ENCODE peak calls at places on chromosomes 4 and X, in four cellular contexts. One of them, this sample, is unnamed.

GRCh38 chr4:26687728-26688127 is 103.8 kb downstream of the TBC1D19 start:
- DNase-seq in SK-N-SH: no peak
- DNase-seq in H1: no peak
- DNase-seq in HepG2: no peak
- DNase-seq in this sample: no peak

GRCh38 chrX:32041181-32041580 is 969.3 kb upstream of the FTHL17 start:
- DNase-seq in H1: no peak
- DNase-seq in HepG2: no peak
- DNase-seq in SK-N-SH: no peak
- DNase-seq in this sample: no peak

GRCh38 chr4:8270912-8271815 is 1.6 kb downstream of the HTRA3 start:
- DNase-seq in SK-N-SH: no peak
- DNase-seq in HepG2: no peak
- DNase-seq in H1: no peak
- DNase-seq in this sample: no peak

GRCh38 chrX:109936598-109936997 is 66.3 kb upstream of the TMEM164 start:
- DNase-seq in SK-N-SH: no peak
- DNase-seq in HepG2: no peak
- DNase-seq in H1: no peak
- DNase-seq in this sample: no peak

GRCh38 chrX:140318306-140318705 is 186.6 kb downstream of the SOX3 start:
- DNase-seq in H1: no peak
- DNase-seq in HepG2: no peak
- DNase-seq in SK-N-SH: no peak
- DNase-seq in this sample: no peak

GRCh38 chr4:152807294-152807829 is 27.6 kb downstream of the ARFIP1 start:
- DNase-seq in H1: no peak
- DNase-seq in HepG2: no peak
- DNase-seq in SK-N-SH: no peak
- DNase-seq in this sample: no peak

GRCh38 chr4:51894246-51894645 is 51.3 kb downstream of the DCUN1D4 start:
- DNase-seq in SK-N-SH: no peak
- DNase-seq in HepG2: no peak
- DNase-seq in H1: no peak
- DNase-seq in this sample: no peak

GRCh38 chr4:114115526-114115925 is 136.1 kb upstream of the ARSJ start:
- DNase-seq in SK-N-SH: no peak
- DNase-seq in H1: no peak
- DNase-seq in HepG2: no peak
- DNase-seq in this sample: no peak

GRCh38 chr4:161320377-161320776 is 843.4 kb downstream of the FSTL5 start:
- DNase-seq in H1: peak
- DNase-seq in SK-N-SH: peak
- DNase-seq in HepG2: peak
- DNase-seq in this sample: no peak

GRCh38 chrX:16076834-16077233 is 46.5 kb upstream of the GRPR start:
- DNase-seq in SK-N-SH: no peak
- DNase-seq in H1: no peak
- DNase-seq in HepG2: no peak
- DNase-seq in this sample: no peak

GRCh38 chr4:7811536-7812190 is 128.0 kb downstream of the AFAP1 start:
- DNase-seq in H1: no peak
- DNase-seq in HepG2: no peak
- DNase-seq in SK-N-SH: no peak
- DNase-seq in this sample: no peak

GRCh38 chrX:19535481-19535880 is 20.2 kb upstream of the MAP3K15 start:
- DNase-seq in SK-N-SH: peak
- DNase-seq in H1: no peak
- DNase-seq in HepG2: peak
- DNase-seq in this sample: no peak

GRCh38 chr4:183444953-183445543 is 612 bp downstream of the CDKN2AIP start:
- DNase-seq in HepG2: no peak
- DNase-seq in H1: no peak
- DNase-seq in SK-N-SH: peak
- DNase-seq in this sample: peak

GRCh38 chr4:47553329-47554125 is 68.5 kb downstream of the ATP10D start:
- DNase-seq in H1: no peak
- DNase-seq in HepG2: no peak
- DNase-seq in SK-N-SH: no peak
- DNase-seq in this sample: no peak

GRCh38 chrX:21926527-21927278 is 13.8 kb upstream of the SMS start:
- DNase-seq in H1: no peak
- DNase-seq in HepG2: peak
- DNase-seq in SK-N-SH: no peak
- DNase-seq in this sample: no peak

GRCh38 chr4:107800058-107800457 is 24.7 kb upstream of the SGMS2 start:
- DNase-seq in HepG2: no peak
- DNase-seq in SK-N-SH: no peak
- DNase-seq in H1: no peak
- DNase-seq in this sample: no peak

GRCh38 chr4:143773998-143774898 is 73.8 kb upstream of the FREM3 start:
- DNase-seq in HepG2: peak
- DNase-seq in SK-N-SH: peak
- DNase-seq in H1: peak
- DNase-seq in this sample: peak

GRCh38 chrX:63514575-63514967 is 163.4 kb upstream of the SPIN4 start:
- DNase-seq in SK-N-SH: no peak
- DNase-seq in H1: no peak
- DNase-seq in HepG2: no peak
- DNase-seq in this sample: no peak

GRCh38 chr4:73614468-73614867 is 5.8 kb downstream of the RASSF6 start:
- DNase-seq in SK-N-SH: no peak
- DNase-seq in H1: no peak
- DNase-seq in HepG2: no peak
- DNase-seq in this sample: no peak

GRCh38 chrX:9729161-9729885 is 36.3 kb downstream of the GPR143 start:
- DNase-seq in H1: no peak
- DNase-seq in SK-N-SH: no peak
- DNase-seq in HepG2: peak
- DNase-seq in this sample: no peak

GRCh38 chr4:126697748-126698147 is 935.0 kb upstream of the INTU start:
- DNase-seq in HepG2: no peak
- DNase-seq in SK-N-SH: no peak
- DNase-seq in H1: no peak
- DNase-seq in this sample: no peak

GRCh38 chrX:19724409-19724808 is 163.0 kb downstream of the SH3KBP1 start:
- DNase-seq in H1: no peak
- DNase-seq in HepG2: no peak
- DNase-seq in SK-N-SH: no peak
- DNase-seq in this sample: no peak

GRCh38 chrX:81054904-81055303 is 146.8 kb downstream of the HMGN5 start:
- DNase-seq in HepG2: no peak
- DNase-seq in SK-N-SH: no peak
- DNase-seq in H1: no peak
- DNase-seq in this sample: no peak

GRCh38 chr4:169361741-169362140 is 91.0 kb upstream of the SH3RF1 start:
- DNase-seq in H1: no peak
- DNase-seq in SK-N-SH: no peak
- DNase-seq in HepG2: no peak
- DNase-seq in this sample: no peak

GRCh38 chr4:16952462-16952871 is 54.0 kb upstream of the LDB2 start:
- DNase-seq in H1: no peak
- DNase-seq in HepG2: no peak
- DNase-seq in SK-N-SH: peak
- DNase-seq in this sample: no peak

GRCh38 chrX:10901290-10901633 is 209.9 kb upstream of the HCCS start:
- DNase-seq in HepG2: no peak
- DNase-seq in SK-N-SH: no peak
- DNase-seq in H1: no peak
- DNase-seq in this sample: no peak

GRCh38 chrX:132900631-132901030 is 57.8 kb downstream of the HS6ST2 start:
- DNase-seq in H1: no peak
- DNase-seq in SK-N-SH: no peak
- DNase-seq in HepG2: no peak
- DNase-seq in this sample: no peak

GRCh38 chr4:115090483-115091075 is 22.8 kb downstream of the NDST4 start:
- DNase-seq in SK-N-SH: peak
- DNase-seq in H1: no peak
- DNase-seq in HepG2: peak
- DNase-seq in this sample: no peak

GRCh38 chr4:117700111-117700892 is 334.0 kb upstream of the NDST3 start:
- DNase-seq in HepG2: peak
- DNase-seq in H1: no peak
- DNase-seq in SK-N-SH: no peak
- DNase-seq in this sample: no peak

GRCh38 chr4:113232194-113232593 is 182.7 kb downstream of the ANK2 start:
- DNase-seq in HepG2: no peak
- DNase-seq in SK-N-SH: no peak
- DNase-seq in H1: no peak
- DNase-seq in this sample: no peak

GRCh38 chr4:150098214-150098613 is 20.0 kb downstream of the DCLK2 start:
- DNase-seq in H1: no peak
- DNase-seq in SK-N-SH: no peak
- DNase-seq in HepG2: no peak
- DNase-seq in this sample: no peak

GRCh38 chr4:67106846-67107467 is 438.3 kb downstream of the CENPC start:
- DNase-seq in H1: no peak
- DNase-seq in SK-N-SH: no peak
- DNase-seq in HepG2: no peak
- DNase-seq in this sample: no peak

GRCh38 chr4:174396599-174396998 is 112.9 kb downstream of the CEP44 start:
- DNase-seq in HepG2: no peak
- DNase-seq in H1: no peak
- DNase-seq in SK-N-SH: no peak
- DNase-seq in this sample: no peak

GRCh38 chr4:69322055-69322454 is 41.8 kb downstream of the UGT2B28 start:
- DNase-seq in SK-N-SH: no peak
- DNase-seq in H1: no peak
- DNase-seq in HepG2: no peak
- DNase-seq in this sample: no peak

GRCh38 chr4:109820563-109820962 is 5.0 kb downstream of the GAR1 start:
- DNase-seq in H1: no peak
- DNase-seq in SK-N-SH: no peak
- DNase-seq in HepG2: no peak
- DNase-seq in this sample: no peak

GRCh38 chrX:55144697-55145096 is 55.9 kb downstream of the PAGE2 start:
- DNase-seq in HepG2: no peak
- DNase-seq in SK-N-SH: no peak
- DNase-seq in H1: no peak
- DNase-seq in this sample: no peak

GRCh38 chr4:2048831-2049230 is 10.3 kb upstream of the NAT8L start:
- DNase-seq in SK-N-SH: no peak
- DNase-seq in H1: no peak
- DNase-seq in HepG2: no peak
- DNase-seq in this sample: no peak

GRCh38 chr4:2047781-2048581 is 11.1 kb upstream of the NAT8L start:
- DNase-seq in SK-N-SH: no peak
- DNase-seq in HepG2: no peak
- DNase-seq in H1: no peak
- DNase-seq in this sample: no peak

GRCh38 chr4:2049811-2050210 is 9.3 kb upstream of the NAT8L start:
- DNase-seq in HepG2: no peak
- DNase-seq in SK-N-SH: no peak
- DNase-seq in H1: no peak
- DNase-seq in this sample: no peak

GRCh38 chr4:2051086-2051485 is 8.0 kb upstream of the NAT8L start:
- DNase-seq in HepG2: no peak
- DNase-seq in SK-N-SH: no peak
- DNase-seq in H1: no peak
- DNase-seq in this sample: no peak

DNA sequence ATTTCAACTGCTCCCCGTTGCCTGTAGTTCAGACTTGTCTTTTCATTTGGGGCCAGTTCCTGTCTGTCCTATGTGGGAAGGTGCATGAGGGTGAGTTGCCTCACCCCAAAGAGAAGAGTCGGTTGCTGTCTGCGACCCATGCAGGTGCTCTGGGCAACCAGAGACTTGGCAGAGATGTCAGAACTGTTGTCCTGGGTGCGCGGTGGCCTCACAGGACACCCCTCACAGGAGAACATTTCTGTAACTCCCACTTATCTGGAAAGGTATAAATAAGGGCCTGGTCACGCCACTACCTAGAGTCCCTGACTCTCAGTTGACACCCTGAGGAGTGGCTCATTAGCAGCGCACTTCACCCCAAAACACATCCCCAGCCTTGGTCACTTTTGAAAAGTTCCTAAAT is 9.7 kb upstream of the NAT8L start:
- DNase-seq in H1: no peak
- DNase-seq in SK-N-SH: no peak
- DNase-seq in HepG2: no peak
- DNase-seq in this sample: no peak
- TF ChIP-seq TAF1 in H1: no peak
- TF ChIP-seq TAF1 in SK-N-SH: no peak
- TF ChIP-seq TAF1 in HepG2: no peak
- TF ChIP-seq TAF1 in this sample: no peak

GRCh38 chr4:79472693-79473552 is 64.9 kb upstream of the GK2 start:
- DNase-seq in SK-N-SH: no peak
- DNase-seq in H1: no peak
- DNase-seq in HepG2: no peak
- DNase-seq in this sample: no peak

GRCh38 chr4:79471309-79471708 is 63.3 kb upstream of the GK2 start:
- DNase-seq in SK-N-SH: no peak
- DNase-seq in HepG2: no peak
- DNase-seq in H1: no peak
- DNase-seq in this sample: no peak

GRCh38 chr4:79476196-79476595 is 68.2 kb upstream of the GK2 start:
- DNase-seq in H1: no peak
- DNase-seq in HepG2: no peak
- DNase-seq in SK-N-SH: no peak
- DNase-seq in this sample: no peak
- TF ChIP-seq POLR2AphosphoS5 in H1: no peak
- TF ChIP-seq POLR2AphosphoS5 in HepG2: no peak
- TF ChIP-seq POLR2AphosphoS5 in SK-N-SH: no peak
- TF ChIP-seq POLR2AphosphoS5 in this sample: no peak

GRCh38 chr4:168361365-168362024 is 42.9 kb upstream of the DDX60 start:
- DNase-seq in HepG2: no peak
- DNase-seq in SK-N-SH: no peak
- DNase-seq in H1: no peak
- DNase-seq in this sample: no peak
- TF ChIP-seq TAF1 in HepG2: no peak
- TF ChIP-seq TAF1 in SK-N-SH: no peak
- TF ChIP-seq TAF1 in H1: no peak
- TF ChIP-seq TAF1 in this sample: no peak

DNA sequence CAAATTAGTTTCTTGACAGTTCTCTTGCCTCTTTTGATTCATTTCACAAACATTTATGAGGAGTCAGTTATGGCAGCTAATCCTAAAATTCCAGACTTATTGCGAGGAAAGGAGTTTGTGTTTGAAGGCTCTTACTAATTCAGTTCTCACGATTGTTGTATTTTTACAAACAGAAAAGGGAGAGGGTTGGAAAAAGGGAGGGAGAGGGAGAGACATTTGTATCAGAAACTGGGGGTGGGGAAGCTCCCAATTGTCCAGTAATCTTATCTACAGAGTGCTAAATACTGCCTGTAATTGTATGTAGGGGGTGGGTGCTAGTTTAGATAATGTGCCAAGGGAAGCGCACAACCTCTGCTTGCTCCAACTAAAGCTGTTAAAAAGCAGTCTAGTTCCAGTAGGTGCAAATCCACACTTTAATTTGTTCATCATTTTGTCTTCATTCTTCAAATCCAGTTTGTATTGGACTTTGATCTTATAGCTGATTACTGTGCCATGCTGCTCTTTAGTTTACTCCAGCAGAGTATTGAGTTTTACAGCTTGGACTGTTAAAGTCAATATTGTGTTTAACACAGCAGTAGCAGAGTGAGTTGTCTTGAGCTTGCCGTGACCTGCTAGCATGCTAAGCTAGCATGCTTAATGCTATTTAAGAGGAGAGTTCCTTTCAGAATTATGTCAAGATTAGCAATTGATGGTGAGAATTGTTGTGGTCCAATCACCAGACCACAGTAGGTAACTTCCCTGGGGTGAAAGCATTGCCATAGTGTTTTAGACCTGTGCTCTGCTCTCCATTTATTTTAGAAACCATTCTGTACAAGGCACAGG is 13.9 kb downstream of the FNIP2 start:
- DNase-seq in HepG2: peak
- DNase-seq in H1: no peak
- DNase-seq in SK-N-SH: no peak
- DNase-seq in this sample: no peak
- TF ChIP-seq POLR2AphosphoS5 in HepG2: no peak
- TF ChIP-seq POLR2AphosphoS5 in H1: no peak
- TF ChIP-seq POLR2AphosphoS5 in SK-N-SH: no peak
- TF ChIP-seq POLR2AphosphoS5 in this sample: no peak